ENCODE peak calls at places on chromosomes 7 and 10, in five cellular contexts. One of them, this sample, is unnamed.

GRCh38 chr10:78025685-78026364 is 3.5 kb downstream of the POLR3A start:
- DNase-seq in A549: no peak
- DNase-seq in HCT116: no peak
- DNase-seq in GM12878: no peak
- DNase-seq in endothelial cell of umbilical vein: peak; percentile 77
- DNase-seq in this sample: no peak

GRCh38 chr7:38232475-38233366 is 40.7 kb downstream of the TARP start:
- DNase-seq in GM12878: peak; percentile 82
- DNase-seq in endothelial cell of umbilical vein: no peak
- DNase-seq in A549: no peak
- DNase-seq in HCT116: no peak
- DNase-seq in this sample: peak; percentile 100

GRCh38 chr7:115494529-115495147 is 535.9 kb downstream of the TFEC start:
- DNase-seq in A549: no peak
- DNase-seq in endothelial cell of umbilical vein: no peak
- DNase-seq in HCT116: no peak
- DNase-seq in GM12878: no peak
- DNase-seq in this sample: no peak

GRCh38 chr7:124086843-124087242 is 54.0 kb upstream of the TMEM229A start:
- DNase-seq in GM12878: no peak
- DNase-seq in A549: no peak
- DNase-seq in endothelial cell of umbilical vein: no peak
- DNase-seq in HCT116: no peak
- DNase-seq in this sample: no peak

GRCh38 chr7:98251251-98251843 is 685 bp downstream of the TECPR1 start:
- DNase-seq in GM12878: no peak
- DNase-seq in endothelial cell of umbilical vein: peak; percentile 60
- DNase-seq in HCT116: no peak
- DNase-seq in A549: no peak
- DNase-seq in this sample: peak; percentile 30

GRCh38 chr10:77637474-77637985 is at the start of gene KCNMA1:
- DNase-seq in GM12878: no peak
- DNase-seq in endothelial cell of umbilical vein: no peak
- DNase-seq in HCT116: no peak
- DNase-seq in A549: peak; percentile 51
- DNase-seq in this sample: no peak

GRCh38 chr10:132610071-132610701 is 72.6 kb downstream of the INPP5A start:
- DNase-seq in A549: no peak
- DNase-seq in endothelial cell of umbilical vein: no peak
- DNase-seq in GM12878: no peak
- DNase-seq in HCT116: no peak
- DNase-seq in this sample: no peak

GRCh38 chr10:49283491-49283890 is 15.5 kb upstream of the C10orf71 start:
- DNase-seq in A549: no peak
- DNase-seq in GM12878: no peak
- DNase-seq in HCT116: no peak
- DNase-seq in endothelial cell of umbilical vein: no peak
- DNase-seq in this sample: no peak

GRCh38 chr10:59240581-59241183 is 64.2 kb downstream of the PHYHIPL start:
- DNase-seq in GM12878: no peak
- DNase-seq in endothelial cell of umbilical vein: peak; percentile 52
- DNase-seq in HCT116: peak; percentile 27
- DNase-seq in A549: no peak
- DNase-seq in this sample: peak; percentile 47

GRCh38 chr10:107442035-107442505 is 277.6 kb upstream of the SORCS1 start:
- DNase-seq in GM12878: peak; percentile 68
- DNase-seq in HCT116: no peak
- DNase-seq in A549: no peak
- DNase-seq in endothelial cell of umbilical vein: no peak
- DNase-seq in this sample: no peak

GRCh38 chr10:130568246-130568645 is 432.1 kb downstream of the GLRX3 start:
- DNase-seq in endothelial cell of umbilical vein: no peak
- DNase-seq in HCT116: no peak
- DNase-seq in A549: no peak
- DNase-seq in GM12878: no peak
- DNase-seq in this sample: no peak

GRCh38 chr10:125146791-125147604 is 13.4 kb downstream of the CTBP2 start:
- DNase-seq in A549: no peak
- DNase-seq in GM12878: no peak
- DNase-seq in HCT116: no peak
- DNase-seq in endothelial cell of umbilical vein: no peak
- DNase-seq in this sample: peak; percentile 47

GRCh38 chr10:35607475-35608316 is 2.6 kb downstream of the GJD4 start:
- DNase-seq in endothelial cell of umbilical vein: no peak
- DNase-seq in GM12878: no peak
- DNase-seq in HCT116: no peak
- DNase-seq in A549: no peak
- DNase-seq in this sample: no peak

GRCh38 chr7:141225916-141226618 is 152.2 kb downstream of the TMEM178B start:
- DNase-seq in A549: no peak
- DNase-seq in GM12878: peak; percentile 3
- DNase-seq in HCT116: no peak
- DNase-seq in endothelial cell of umbilical vein: no peak
- DNase-seq in this sample: no peak

GRCh38 chr10:106931159-106931852 is 233.2 kb downstream of the SORCS1 start:
- DNase-seq in endothelial cell of umbilical vein: no peak
- DNase-seq in GM12878: peak; percentile 88
- DNase-seq in A549: no peak
- DNase-seq in HCT116: no peak
- DNase-seq in this sample: no peak

GRCh38 chr10:108556176-108556575 is 1367.1 kb downstream of the XPNPEP1 start:
- DNase-seq in HCT116: no peak
- DNase-seq in A549: no peak
- DNase-seq in endothelial cell of umbilical vein: peak; percentile 18
- DNase-seq in GM12878: no peak
- DNase-seq in this sample: no peak

GRCh38 chr7:65373608-65374351 is at the start of gene ZNF92:
- DNase-seq in GM12878: peak; percentile 96
- DNase-seq in HCT116: peak; percentile 96
- DNase-seq in endothelial cell of umbilical vein: peak; percentile 99
- DNase-seq in A549: peak; percentile 95
- DNase-seq in this sample: peak; percentile 100

GRCh38 chr10:44922826-44923545 is 11.8 kb downstream of the TMEM72 start:
- DNase-seq in endothelial cell of umbilical vein: no peak
- DNase-seq in HCT116: no peak
- DNase-seq in A549: no peak
- DNase-seq in GM12878: no peak
- DNase-seq in this sample: no peak

GRCh38 chr7:157757211-157757610 is 420.4 kb downstream of the DNAJB6 start:
- DNase-seq in GM12878: no peak
- DNase-seq in endothelial cell of umbilical vein: no peak
- DNase-seq in HCT116: no peak
- DNase-seq in A549: no peak
- DNase-seq in this sample: no peak

GRCh38 chr7:36281945-36282727 is 107.5 kb upstream of the ANLN start:
- DNase-seq in endothelial cell of umbilical vein: no peak
- DNase-seq in A549: no peak
- DNase-seq in HCT116: no peak
- DNase-seq in GM12878: no peak
- DNase-seq in this sample: peak; percentile 61

GRCh38 chr10:11881028-11881476 is 57.9 kb downstream of the PROSER2 start:
- DNase-seq in GM12878: no peak
- DNase-seq in A549: no peak
- DNase-seq in endothelial cell of umbilical vein: no peak
- DNase-seq in HCT116: no peak
- DNase-seq in this sample: no peak

GRCh38 chr7:15280078-15280734 is 281.6 kb downstream of the AGMO start:
- DNase-seq in A549: no peak
- DNase-seq in endothelial cell of umbilical vein: no peak
- DNase-seq in HCT116: no peak
- DNase-seq in GM12878: no peak
- DNase-seq in this sample: no peak

GRCh38 chr7:36160313-36160712 is 7.3 kb downstream of the EEPD1 start:
- DNase-seq in GM12878: no peak
- DNase-seq in HCT116: no peak
- DNase-seq in endothelial cell of umbilical vein: no peak
- DNase-seq in A549: no peak
- DNase-seq in this sample: no peak

GRCh38 chr10:52334595-52334994 is 20.5 kb downstream of the DKK1 start:
- DNase-seq in A549: peak; percentile 14
- DNase-seq in endothelial cell of umbilical vein: peak; percentile 62
- DNase-seq in HCT116: no peak
- DNase-seq in GM12878: no peak
- DNase-seq in this sample: no peak

GRCh38 chr7:158655931-158656441 is 48.6 kb downstream of the NCAPG2 start:
- DNase-seq in A549: no peak
- DNase-seq in GM12878: peak; percentile 91
- DNase-seq in HCT116: no peak
- DNase-seq in endothelial cell of umbilical vein: no peak
- DNase-seq in this sample: no peak

GRCh38 chr10:72291019-72291532 is 17.4 kb downstream of the DDIT4 start:
- DNase-seq in GM12878: no peak
- DNase-seq in A549: no peak
- DNase-seq in HCT116: no peak
- DNase-seq in endothelial cell of umbilical vein: no peak
- DNase-seq in this sample: peak; percentile 88

GRCh38 chr7:94043299-94043698 is 39.1 kb upstream of the BET1 start:
- DNase-seq in GM12878: no peak
- DNase-seq in endothelial cell of umbilical vein: no peak
- DNase-seq in A549: no peak
- DNase-seq in HCT116: no peak
- DNase-seq in this sample: peak; percentile 23

GRCh38 chr10:26787362-26787761 is 73.4 kb downstream of the ABI1 start:
- DNase-seq in HCT116: no peak
- DNase-seq in GM12878: no peak
- DNase-seq in endothelial cell of umbilical vein: no peak
- DNase-seq in A549: no peak
- DNase-seq in this sample: no peak

DNA sequence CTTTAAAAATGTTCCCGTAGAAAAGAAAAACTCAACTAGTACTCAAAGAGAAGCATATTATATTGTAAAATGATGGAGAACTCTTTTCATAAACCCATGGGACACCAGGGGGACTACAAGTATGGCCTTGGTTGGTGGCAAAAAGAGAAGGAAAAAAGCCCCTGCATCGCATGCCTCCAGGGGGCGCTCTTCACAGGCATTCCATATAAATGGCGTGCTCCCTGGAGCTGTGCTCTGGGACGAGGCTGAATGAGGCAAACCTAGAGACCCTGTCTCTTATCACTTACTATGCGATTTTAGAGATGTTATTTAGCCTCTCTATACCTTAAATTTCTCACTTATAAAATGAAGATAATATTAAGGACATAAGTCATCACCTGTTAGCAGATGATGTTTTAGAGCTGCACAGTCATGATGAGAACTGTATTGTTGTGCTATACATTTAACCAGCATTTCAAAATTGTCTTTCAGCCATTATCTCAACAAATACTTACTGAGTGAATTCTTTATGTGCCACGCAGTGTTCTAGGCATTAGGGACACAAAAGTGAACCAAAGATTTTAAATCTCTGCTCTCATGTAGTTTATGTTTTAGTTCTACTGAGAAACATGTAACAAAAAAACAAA is 105.8 kb downstream of the ARHGAP21 start:
- DNase-seq in GM12878: no peak
- DNase-seq in endothelial cell of umbilical vein: peak; percentile 59
- DNase-seq in HCT116: peak; percentile 45
- DNase-seq in A549: peak; percentile 45
- DNase-seq in this sample: peak; percentile 51
- TF ChIP-seq CTCF in GM12878: peak; percentile 73
- TF ChIP-seq CTCF in endothelial cell of umbilical vein: peak; percentile 82
- TF ChIP-seq CTCF in HCT116: peak; percentile 67
- TF ChIP-seq CTCF in A549: peak; percentile 87
- TF ChIP-seq CTCF in this sample: peak; percentile 76

GRCh38 chr10:31134303-31134928 is 102.8 kb upstream of the ZNF438 start:
- DNase-seq in A549: no peak
- DNase-seq in endothelial cell of umbilical vein: peak; percentile 79
- DNase-seq in GM12878: peak; percentile 11
- DNase-seq in HCT116: no peak
- DNase-seq in this sample: peak; percentile 81
- TF ChIP-seq MAX in A549: no peak
- TF ChIP-seq MAX in endothelial cell of umbilical vein: no peak
- TF ChIP-seq MAX in GM12878: no peak
- TF ChIP-seq MAX in HCT116: no peak
- TF ChIP-seq MAX in this sample: no peak

DNA sequence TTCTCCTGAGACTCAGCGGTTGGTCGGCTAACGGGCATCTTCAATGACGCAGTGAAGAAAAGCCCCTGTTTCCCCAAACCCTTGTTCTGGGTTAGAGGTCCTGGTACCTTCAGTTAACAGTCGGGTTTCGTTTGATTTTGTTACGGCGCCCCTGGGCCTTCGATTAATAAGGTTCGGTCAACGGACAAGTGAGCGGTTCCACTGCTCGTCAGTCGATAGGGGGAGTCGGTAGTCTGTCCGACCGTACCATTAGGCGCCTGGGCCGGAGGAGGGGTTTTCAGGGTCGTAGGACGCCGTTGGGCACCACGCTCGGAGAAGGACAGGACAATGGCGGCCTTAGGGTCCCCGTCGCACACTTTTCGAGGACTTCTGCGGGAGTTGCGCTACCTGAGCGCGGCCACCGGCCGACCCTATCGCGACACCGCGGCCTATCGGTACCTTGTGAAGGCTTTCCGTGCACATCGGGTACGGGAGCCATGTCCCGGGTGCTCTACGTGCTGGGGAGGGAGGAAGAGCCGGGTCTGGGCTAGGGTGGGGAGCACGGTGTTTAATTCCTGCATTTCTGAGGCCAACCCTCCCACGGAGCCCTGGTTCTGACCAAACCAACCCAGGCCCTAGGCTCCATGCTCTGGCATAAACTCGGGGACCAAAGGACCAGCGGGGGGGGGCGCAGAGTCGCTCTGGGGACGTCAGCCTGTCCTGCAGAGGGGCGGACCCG is at the start of gene FMC1:
- DNase-seq in A549: peak; percentile 62
- DNase-seq in HCT116: peak; percentile 88
- DNase-seq in GM12878: peak; percentile 74
- DNase-seq in endothelial cell of umbilical vein: peak; percentile 94
- DNase-seq in this sample: peak; percentile 98
- TF ChIP-seq POLR2A in A549: peak; percentile 61
- TF ChIP-seq POLR2A in HCT116: no peak
- TF ChIP-seq POLR2A in GM12878: peak; percentile 86
- TF ChIP-seq POLR2A in endothelial cell of umbilical vein: no peak
- TF ChIP-seq POLR2A in this sample: peak; percentile 82

GRCh38 chr7:42527004-42527403 is 290.0 kb upstream of the GLI3 start:
- DNase-seq in HCT116: no peak
- DNase-seq in endothelial cell of umbilical vein: no peak
- DNase-seq in A549: no peak
- DNase-seq in GM12878: no peak
- DNase-seq in this sample: no peak

DNA sequence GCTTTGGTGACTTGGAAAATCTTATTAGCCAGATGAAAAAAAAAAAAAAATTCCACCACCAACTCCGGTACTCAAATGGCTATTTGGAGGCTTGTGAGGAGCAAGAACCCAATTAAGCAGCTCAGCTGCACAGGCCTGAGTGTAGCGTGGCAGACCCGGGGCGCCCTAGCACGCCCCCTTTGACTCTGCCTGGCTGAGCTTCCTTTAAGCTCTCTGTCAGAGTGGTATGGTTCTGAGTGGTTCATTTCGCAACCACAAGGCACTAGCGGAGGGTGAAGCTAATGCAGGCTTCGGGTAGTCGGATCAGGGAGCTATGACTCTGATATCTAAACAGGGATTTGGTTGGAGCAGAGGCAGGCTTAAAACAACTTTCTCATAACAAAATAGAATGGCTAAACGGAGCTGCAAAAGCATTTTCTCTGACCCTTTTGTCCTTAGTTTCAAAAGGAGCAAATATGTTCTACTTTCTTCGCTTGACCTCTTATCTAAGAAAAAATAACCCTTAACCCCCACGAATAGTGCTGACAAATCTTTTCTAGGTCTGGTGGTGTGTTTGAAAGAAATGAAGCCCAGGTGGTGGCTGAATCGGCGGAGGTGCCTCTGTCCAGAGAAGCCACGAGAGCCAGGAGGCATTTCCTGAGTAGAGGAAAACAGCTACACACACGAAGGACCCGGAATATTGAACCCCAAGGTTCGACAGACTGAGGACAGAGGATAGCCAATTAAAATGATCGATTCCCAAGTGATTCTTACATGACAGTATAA is 285.4 kb upstream of the GLI3 start:
- DNase-seq in HCT116: no peak
- DNase-seq in endothelial cell of umbilical vein: no peak
- DNase-seq in GM12878: no peak
- DNase-seq in A549: no peak
- DNase-seq in this sample: peak; percentile 18
- TF ChIP-seq CTCF in HCT116: no peak
- TF ChIP-seq CTCF in endothelial cell of umbilical vein: no peak
- TF ChIP-seq CTCF in GM12878: no peak
- TF ChIP-seq CTCF in A549: no peak
- TF ChIP-seq CTCF in this sample: no peak